ENCODE peak calls at places on chromosome 11, in seven cellular contexts. One of them, this sample, is unnamed.
A peak's percentile ranks its signal among the peaks of the same experiment; 100 is the strongest.

GRCh38 chr11:44309483-44310197 is at the start of gene ALX4:
- DNase-seq in right cardiac atrium: peak; percentile 40
- DNase-seq in ACHN: no peak
- DNase-seq in H7: peak; percentile 91
- DNase-seq in stimulated activated CD4-positive, alpha-beta T cell treated with anti-CD3 and anti-CD28 coated beads, Interleukin-4, amount 100 ng/mL, for 48 hours: peak; percentile 25
- DNase-seq in heart right ventricle: peak; percentile 21
- DNase-seq in stimulated activated CD8-positive, alpha-beta memory T cell treated with anti-CD3 and anti-CD28 coated beads, Interleukin-15, amount 100 ng/mL, for 1 hour: no peak
- DNase-seq in this sample: no peak

GRCh38 chr11:86499723-86500129 is 125.0 kb downstream of the CCDC81 start:
- DNase-seq in right cardiac atrium: no peak
- DNase-seq in stimulated activated CD8-positive, alpha-beta memory T cell treated with anti-CD3 and anti-CD28 coated beads, Interleukin-15, amount 100 ng/mL, for 1 hour: no peak
- DNase-seq in H7: no peak
- DNase-seq in ACHN: no peak
- DNase-seq in stimulated activated CD4-positive, alpha-beta T cell treated with anti-CD3 and anti-CD28 coated beads, Interleukin-4, amount 100 ng/mL, for 48 hours: no peak
- DNase-seq in heart right ventricle: no peak
- DNase-seq in this sample: no peak

GRCh38 chr11:34425863-34426262 is 12.9 kb upstream of the CAT start:
- DNase-seq in right cardiac atrium: no peak
- DNase-seq in H7: no peak
- DNase-seq in stimulated activated CD8-positive, alpha-beta memory T cell treated with anti-CD3 and anti-CD28 coated beads, Interleukin-15, amount 100 ng/mL, for 1 hour: no peak
- DNase-seq in stimulated activated CD4-positive, alpha-beta T cell treated with anti-CD3 and anti-CD28 coated beads, Interleukin-4, amount 100 ng/mL, for 48 hours: no peak
- DNase-seq in heart right ventricle: no peak
- DNase-seq in ACHN: no peak
- DNase-seq in this sample: no peak

GRCh38 chr11:60857378-60858232 is 1.9 kb upstream of the PTGDR2 start:
- DNase-seq in stimulated activated CD8-positive, alpha-beta memory T cell treated with anti-CD3 and anti-CD28 coated beads, Interleukin-15, amount 100 ng/mL, for 1 hour: no peak
- DNase-seq in H7: no peak
- DNase-seq in heart right ventricle: no peak
- DNase-seq in ACHN: no peak
- DNase-seq in stimulated activated CD4-positive, alpha-beta T cell treated with anti-CD3 and anti-CD28 coated beads, Interleukin-4, amount 100 ng/mL, for 48 hours: no peak
- DNase-seq in right cardiac atrium: no peak
- DNase-seq in this sample: no peak

GRCh38 chr11:66081505-66081904 is 11.4 kb downstream of the PACS1 start:
- DNase-seq in heart right ventricle: peak; percentile 29
- DNase-seq in H7: no peak
- DNase-seq in ACHN: no peak
- DNase-seq in stimulated activated CD8-positive, alpha-beta memory T cell treated with anti-CD3 and anti-CD28 coated beads, Interleukin-15, amount 100 ng/mL, for 1 hour: peak; percentile 56
- DNase-seq in stimulated activated CD4-positive, alpha-beta T cell treated with anti-CD3 and anti-CD28 coated beads, Interleukin-4, amount 100 ng/mL, for 48 hours: peak; percentile 51
- DNase-seq in right cardiac atrium: no peak
- DNase-seq in this sample: peak; percentile 24

GRCh38 chr11:59943996-59944395 is 5.8 kb downstream of the OOSP1 start:
- DNase-seq in stimulated activated CD4-positive, alpha-beta T cell treated with anti-CD3 and anti-CD28 coated beads, Interleukin-4, amount 100 ng/mL, for 48 hours: no peak
- DNase-seq in H7: no peak
- DNase-seq in right cardiac atrium: no peak
- DNase-seq in heart right ventricle: no peak
- DNase-seq in ACHN: no peak
- DNase-seq in stimulated activated CD8-positive, alpha-beta memory T cell treated with anti-CD3 and anti-CD28 coated beads, Interleukin-15, amount 100 ng/mL, for 1 hour: no peak
- DNase-seq in this sample: no peak

GRCh38 chr11:33912405-33913361 is 20.8 kb upstream of the LMO2 start:
- DNase-seq in right cardiac atrium: peak; percentile 27
- DNase-seq in H7: no peak
- DNase-seq in ACHN: peak; percentile 37
- DNase-seq in stimulated activated CD4-positive, alpha-beta T cell treated with anti-CD3 and anti-CD28 coated beads, Interleukin-4, amount 100 ng/mL, for 48 hours: no peak
- DNase-seq in heart right ventricle: no peak
- DNase-seq in stimulated activated CD8-positive, alpha-beta memory T cell treated with anti-CD3 and anti-CD28 coated beads, Interleukin-15, amount 100 ng/mL, for 1 hour: no peak
- DNase-seq in this sample: no peak

GRCh38 chr11:126350811-126351210 is 4.7 kb upstream of the ST3GAL4 start:
- DNase-seq in H7: no peak
- DNase-seq in heart right ventricle: no peak
- DNase-seq in right cardiac atrium: no peak
- DNase-seq in ACHN: no peak
- DNase-seq in stimulated activated CD8-positive, alpha-beta memory T cell treated with anti-CD3 and anti-CD28 coated beads, Interleukin-15, amount 100 ng/mL, for 1 hour: no peak
- DNase-seq in stimulated activated CD4-positive, alpha-beta T cell treated with anti-CD3 and anti-CD28 coated beads, Interleukin-4, amount 100 ng/mL, for 48 hours: no peak
- DNase-seq in this sample: no peak

GRCh38 chr11:46363455-46363920 is 16.2 kb downstream of the DGKZ start:
- DNase-seq in stimulated activated CD8-positive, alpha-beta memory T cell treated with anti-CD3 and anti-CD28 coated beads, Interleukin-15, amount 100 ng/mL, for 1 hour: no peak
- DNase-seq in stimulated activated CD4-positive, alpha-beta T cell treated with anti-CD3 and anti-CD28 coated beads, Interleukin-4, amount 100 ng/mL, for 48 hours: no peak
- DNase-seq in right cardiac atrium: peak; percentile 72
- DNase-seq in ACHN: no peak
- DNase-seq in heart right ventricle: peak; percentile 73
- DNase-seq in H7: no peak
- DNase-seq in this sample: peak; percentile 69

GRCh38 chr11:13324141-13324540 is 46.6 kb downstream of the BMAL1 start:
- DNase-seq in ACHN: no peak
- DNase-seq in stimulated activated CD4-positive, alpha-beta T cell treated with anti-CD3 and anti-CD28 coated beads, Interleukin-4, amount 100 ng/mL, for 48 hours: no peak
- DNase-seq in right cardiac atrium: no peak
- DNase-seq in H7: no peak
- DNase-seq in stimulated activated CD8-positive, alpha-beta memory T cell treated with anti-CD3 and anti-CD28 coated beads, Interleukin-15, amount 100 ng/mL, for 1 hour: no peak
- DNase-seq in heart right ventricle: no peak
- DNase-seq in this sample: no peak

GRCh38 chr11:8650401-8650990 is 32.0 kb downstream of the TRIM66 start:
- DNase-seq in right cardiac atrium: no peak
- DNase-seq in ACHN: no peak
- DNase-seq in H7: no peak
- DNase-seq in heart right ventricle: no peak
- DNase-seq in stimulated activated CD8-positive, alpha-beta memory T cell treated with anti-CD3 and anti-CD28 coated beads, Interleukin-15, amount 100 ng/mL, for 1 hour: no peak
- DNase-seq in stimulated activated CD4-positive, alpha-beta T cell treated with anti-CD3 and anti-CD28 coated beads, Interleukin-4, amount 100 ng/mL, for 48 hours: no peak
- DNase-seq in this sample: no peak

GRCh38 chr11:128893578-128894295 is 2.6 kb downstream of the KCNJ5 start:
- DNase-seq in right cardiac atrium: no peak
- DNase-seq in stimulated activated CD4-positive, alpha-beta T cell treated with anti-CD3 and anti-CD28 coated beads, Interleukin-4, amount 100 ng/mL, for 48 hours: no peak
- DNase-seq in H7: no peak
- DNase-seq in heart right ventricle: no peak
- DNase-seq in ACHN: no peak
- DNase-seq in stimulated activated CD8-positive, alpha-beta memory T cell treated with anti-CD3 and anti-CD28 coated beads, Interleukin-15, amount 100 ng/mL, for 1 hour: no peak
- DNase-seq in this sample: no peak

GRCh38 chr11:103988595-103988969 is 47.9 kb upstream of the DDI1 start:
- DNase-seq in stimulated activated CD4-positive, alpha-beta T cell treated with anti-CD3 and anti-CD28 coated beads, Interleukin-4, amount 100 ng/mL, for 48 hours: no peak
- DNase-seq in heart right ventricle: no peak
- DNase-seq in stimulated activated CD8-positive, alpha-beta memory T cell treated with anti-CD3 and anti-CD28 coated beads, Interleukin-15, amount 100 ng/mL, for 1 hour: no peak
- DNase-seq in right cardiac atrium: no peak
- DNase-seq in H7: no peak
- DNase-seq in ACHN: no peak
- DNase-seq in this sample: no peak

GRCh38 chr11:109309153-109309552 is 112.8 kb upstream of the C11orf87 start:
- DNase-seq in H7: no peak
- DNase-seq in heart right ventricle: no peak
- DNase-seq in stimulated activated CD4-positive, alpha-beta T cell treated with anti-CD3 and anti-CD28 coated beads, Interleukin-4, amount 100 ng/mL, for 48 hours: no peak
- DNase-seq in ACHN: no peak
- DNase-seq in stimulated activated CD8-positive, alpha-beta memory T cell treated with anti-CD3 and anti-CD28 coated beads, Interleukin-15, amount 100 ng/mL, for 1 hour: no peak
- DNase-seq in right cardiac atrium: no peak
- DNase-seq in this sample: no peak

GRCh38 chr11:78050964-78051831 is 12.5 kb upstream of the THRSP start:
- DNase-seq in H7: peak; percentile 82
- DNase-seq in stimulated activated CD4-positive, alpha-beta T cell treated with anti-CD3 and anti-CD28 coated beads, Interleukin-4, amount 100 ng/mL, for 48 hours: no peak
- DNase-seq in heart right ventricle: no peak
- DNase-seq in right cardiac atrium: no peak
- DNase-seq in stimulated activated CD8-positive, alpha-beta memory T cell treated with anti-CD3 and anti-CD28 coated beads, Interleukin-15, amount 100 ng/mL, for 1 hour: no peak
- DNase-seq in ACHN: peak; percentile 39
- DNase-seq in this sample: no peak

This sample was measured in hippocampal formation.